ENCODE peak calls at places on chromosomes 13 and 19, in nine cellular contexts. One of them, this sample, is unnamed.

GRCh38 chr19:41327499-41328156 is 17.7 kb downstream of the CCDC97 start:
- DNase-seq in fibroblast of villous mesenchyme: no peak
- DNase-seq in tibial artery: peak
- DNase-seq in lower leg skin: peak
- DNase-seq in HepG2: no peak
- DNase-seq in WERI-Rb-1: no peak
- DNase-seq in ascending aorta: peak
- DNase-seq in Panc1: no peak
- DNase-seq in gastrocnemius medialis: peak
- DNase-seq in this sample: no peak

GRCh38 chr19:31316201-31316951 is 32.9 kb downstream of the TSHZ3 start:
- DNase-seq in tibial artery: peak
- DNase-seq in gastrocnemius medialis: peak
- DNase-seq in Panc1: no peak
- DNase-seq in HepG2: no peak
- DNase-seq in WERI-Rb-1: no peak
- DNase-seq in ascending aorta: peak
- DNase-seq in fibroblast of villous mesenchyme: peak
- DNase-seq in lower leg skin: peak
- DNase-seq in this sample: peak

GRCh38 chr19:20367811-20368294 is 197.7 kb downstream of the ZNF737 start:
- DNase-seq in lower leg skin: no peak
- DNase-seq in WERI-Rb-1: peak
- DNase-seq in tibial artery: no peak
- DNase-seq in gastrocnemius medialis: no peak
- DNase-seq in fibroblast of villous mesenchyme: no peak
- DNase-seq in ascending aorta: no peak
- DNase-seq in HepG2: no peak
- DNase-seq in Panc1: no peak
- DNase-seq in this sample: no peak

GRCh38 chr13:94968040-94968756 is 255.9 kb upstream of the SOX21 start:
- DNase-seq in fibroblast of villous mesenchyme: peak
- DNase-seq in gastrocnemius medialis: no peak
- DNase-seq in WERI-Rb-1: peak
- DNase-seq in HepG2: no peak
- DNase-seq in lower leg skin: no peak
- DNase-seq in ascending aorta: no peak
- DNase-seq in tibial artery: no peak
- DNase-seq in Panc1: no peak
- DNase-seq in this sample: no peak

GRCh38 chr13:107743983-107744382 is 471.4 kb downstream of the LIG4 start:
- DNase-seq in Panc1: no peak
- DNase-seq in WERI-Rb-1: peak
- DNase-seq in fibroblast of villous mesenchyme: peak
- DNase-seq in lower leg skin: no peak
- DNase-seq in ascending aorta: no peak
- DNase-seq in gastrocnemius medialis: no peak
- DNase-seq in HepG2: no peak
- DNase-seq in tibial artery: no peak
- DNase-seq in this sample: peak

GRCh38 chr13:47598340-47598911 is 402.6 kb downstream of the SUCLA2 start:
- DNase-seq in fibroblast of villous mesenchyme: peak
- DNase-seq in lower leg skin: no peak
- DNase-seq in ascending aorta: no peak
- DNase-seq in WERI-Rb-1: no peak
- DNase-seq in tibial artery: no peak
- DNase-seq in gastrocnemius medialis: no peak
- DNase-seq in HepG2: no peak
- DNase-seq in Panc1: no peak
- DNase-seq in this sample: peak

GRCh38 chr19:47497821-47498520 is 14.0 kb upstream of the KPTN start:
- DNase-seq in gastrocnemius medialis: no peak
- DNase-seq in tibial artery: no peak
- DNase-seq in fibroblast of villous mesenchyme: no peak
- DNase-seq in Panc1: no peak
- DNase-seq in lower leg skin: no peak
- DNase-seq in WERI-Rb-1: no peak
- DNase-seq in ascending aorta: no peak
- DNase-seq in HepG2: no peak
- DNase-seq in this sample: no peak

GRCh38 chr19:33693678-33694077 is 71.9 kb downstream of the CHST8 start:
- DNase-seq in tibial artery: no peak
- DNase-seq in HepG2: no peak
- DNase-seq in WERI-Rb-1: no peak
- DNase-seq in ascending aorta: no peak
- DNase-seq in gastrocnemius medialis: no peak
- DNase-seq in fibroblast of villous mesenchyme: no peak
- DNase-seq in lower leg skin: no peak
- DNase-seq in Panc1: no peak
- DNase-seq in this sample: no peak

GRCh38 chr13:52851153-52851962 is 2.9 kb upstream of the PCDH8 start:
- DNase-seq in fibroblast of villous mesenchyme: peak
- DNase-seq in tibial artery: peak
- DNase-seq in WERI-Rb-1: peak
- DNase-seq in HepG2: peak
- DNase-seq in ascending aorta: no peak
- DNase-seq in lower leg skin: no peak
- DNase-seq in Panc1: no peak
- DNase-seq in gastrocnemius medialis: no peak
- DNase-seq in this sample: peak

GRCh38 chr13:111082240-111082639 is 32.9 kb upstream of the ARHGEF7 start:
- DNase-seq in gastrocnemius medialis: no peak
- DNase-seq in lower leg skin: no peak
- DNase-seq in fibroblast of villous mesenchyme: no peak
- DNase-seq in WERI-Rb-1: no peak
- DNase-seq in Panc1: no peak
- DNase-seq in ascending aorta: no peak
- DNase-seq in tibial artery: no peak
- DNase-seq in HepG2: no peak
- DNase-seq in this sample: no peak

GRCh38 chr13:111074826-111075225 is 40.3 kb upstream of the ARHGEF7 start:
- DNase-seq in ascending aorta: no peak
- DNase-seq in gastrocnemius medialis: no peak
- DNase-seq in tibial artery: no peak
- DNase-seq in lower leg skin: no peak
- DNase-seq in HepG2: no peak
- DNase-seq in WERI-Rb-1: no peak
- DNase-seq in fibroblast of villous mesenchyme: no peak
- DNase-seq in Panc1: no peak
- DNase-seq in this sample: no peak

GRCh38 chr13:111080642-111081041 is 34.5 kb upstream of the ARHGEF7 start:
- DNase-seq in ascending aorta: no peak
- DNase-seq in lower leg skin: no peak
- DNase-seq in WERI-Rb-1: no peak
- DNase-seq in gastrocnemius medialis: no peak
- DNase-seq in fibroblast of villous mesenchyme: no peak
- DNase-seq in Panc1: no peak
- DNase-seq in HepG2: no peak
- DNase-seq in tibial artery: no peak
- DNase-seq in this sample: no peak

GRCh38 chr13:111079375-111079774 is 35.7 kb upstream of the ARHGEF7 start:
- DNase-seq in fibroblast of villous mesenchyme: no peak
- DNase-seq in lower leg skin: no peak
- DNase-seq in HepG2: no peak
- DNase-seq in WERI-Rb-1: no peak
- DNase-seq in gastrocnemius medialis: no peak
- DNase-seq in Panc1: no peak
- DNase-seq in tibial artery: no peak
- DNase-seq in ascending aorta: no peak
- DNase-seq in this sample: no peak

DNA sequence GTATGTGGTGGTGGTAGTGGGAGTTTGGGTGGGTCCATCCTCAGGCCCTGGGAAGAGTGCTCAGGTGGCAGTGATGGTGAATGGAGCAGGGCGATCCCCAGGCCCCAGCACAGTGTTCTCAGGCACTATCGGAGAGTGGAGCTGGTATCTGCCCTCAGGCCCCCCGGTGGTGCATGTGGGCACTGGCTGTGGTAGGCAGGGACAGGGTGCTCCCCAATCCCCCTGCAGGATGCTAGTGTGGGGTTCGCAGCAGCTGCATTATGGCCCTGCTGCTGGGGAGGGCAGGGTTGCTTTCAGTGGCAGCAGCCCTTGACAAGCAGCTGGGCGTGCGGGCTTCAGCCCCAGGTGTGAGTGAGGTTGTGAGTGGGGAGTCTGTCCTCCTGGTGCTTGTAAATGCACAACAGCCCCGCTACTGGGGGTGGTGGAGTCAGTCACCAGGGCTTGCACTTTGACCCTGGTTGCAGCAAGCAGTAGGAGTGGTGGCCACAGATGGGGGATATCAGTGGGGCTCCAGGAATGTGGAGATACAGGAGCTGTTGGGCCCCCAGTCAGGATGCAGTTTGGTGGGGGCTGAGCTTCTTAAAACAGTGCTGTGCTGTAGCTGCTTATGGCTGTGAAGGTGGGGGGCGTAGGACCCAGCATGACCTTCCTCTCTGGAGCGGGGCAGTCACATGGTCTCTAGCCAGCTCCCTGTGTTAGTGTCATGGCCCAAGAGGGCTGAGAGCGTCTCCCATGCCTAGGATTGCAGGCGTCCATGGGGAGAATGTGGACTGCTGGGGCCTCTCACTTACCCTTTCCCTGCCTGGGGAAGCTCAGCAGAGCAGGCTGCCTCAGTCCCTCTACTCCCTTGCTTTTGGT is 38.7 kb upstream of the ARHGEF7 start:
- DNase-seq in lower leg skin: no peak
- DNase-seq in tibial artery: no peak
- DNase-seq in HepG2: no peak
- DNase-seq in gastrocnemius medialis: no peak
- DNase-seq in WERI-Rb-1: no peak
- DNase-seq in ascending aorta: no peak
- DNase-seq in fibroblast of villous mesenchyme: no peak
- DNase-seq in Panc1: no peak
- DNase-seq in this sample: no peak
- TF ChIP-seq CTCF in lower leg skin: no peak
- TF ChIP-seq CTCF in tibial artery: no peak
- TF ChIP-seq CTCF in HepG2: peak
- TF ChIP-seq CTCF in gastrocnemius medialis: no peak
- TF ChIP-seq CTCF in WERI-Rb-1: no peak
- TF ChIP-seq CTCF in ascending aorta: no peak
- TF ChIP-seq CTCF in fibroblast of villous mesenchyme: no peak
- TF ChIP-seq CTCF in Panc1: no peak
- TF ChIP-seq CTCF in this sample: no peak

DNA sequence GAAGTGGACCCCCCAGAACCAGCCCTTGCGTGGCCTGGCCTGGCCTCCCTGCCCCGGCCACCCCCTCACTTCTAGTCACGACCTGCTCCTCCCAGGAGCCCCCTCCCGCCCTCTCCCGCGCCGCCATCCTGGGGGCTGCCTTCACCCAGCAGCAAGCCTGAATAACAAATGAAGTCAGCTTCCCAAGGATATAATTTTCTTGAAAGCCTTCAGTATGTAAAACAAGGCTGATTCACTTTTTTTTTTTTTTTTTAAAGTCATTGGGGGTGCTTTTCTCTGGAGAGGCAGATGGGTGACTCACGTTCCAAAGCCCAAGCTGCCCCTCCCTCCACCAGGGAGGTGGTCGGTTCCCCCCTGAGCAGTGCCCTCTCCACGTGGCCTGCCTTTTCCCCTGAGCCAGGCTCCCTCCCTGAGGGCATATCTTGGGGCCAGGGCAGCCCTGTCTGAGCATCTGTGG is 144.2 kb downstream of the KDM4B start:
- DNase-seq in ascending aorta: no peak
- DNase-seq in fibroblast of villous mesenchyme: peak
- DNase-seq in WERI-Rb-1: no peak
- DNase-seq in gastrocnemius medialis: no peak
- DNase-seq in HepG2: no peak
- DNase-seq in lower leg skin: no peak
- DNase-seq in tibial artery: no peak
- DNase-seq in Panc1: no peak
- DNase-seq in this sample: no peak
- H3K4me3 ChIP-seq in ascending aorta: no peak
- H3K4me3 ChIP-seq in fibroblast of villous mesenchyme: no peak
- H3K4me3 ChIP-seq in WERI-Rb-1: no peak
- H3K4me3 ChIP-seq in gastrocnemius medialis: no peak
- H3K4me3 ChIP-seq in HepG2: no peak
- H3K4me3 ChIP-seq in lower leg skin: no peak
- H3K4me3 ChIP-seq in tibial artery: no peak
- H3K4me3 ChIP-seq in Panc1: no peak
- H3K4me3 ChIP-seq in this sample: no peak

DNA sequence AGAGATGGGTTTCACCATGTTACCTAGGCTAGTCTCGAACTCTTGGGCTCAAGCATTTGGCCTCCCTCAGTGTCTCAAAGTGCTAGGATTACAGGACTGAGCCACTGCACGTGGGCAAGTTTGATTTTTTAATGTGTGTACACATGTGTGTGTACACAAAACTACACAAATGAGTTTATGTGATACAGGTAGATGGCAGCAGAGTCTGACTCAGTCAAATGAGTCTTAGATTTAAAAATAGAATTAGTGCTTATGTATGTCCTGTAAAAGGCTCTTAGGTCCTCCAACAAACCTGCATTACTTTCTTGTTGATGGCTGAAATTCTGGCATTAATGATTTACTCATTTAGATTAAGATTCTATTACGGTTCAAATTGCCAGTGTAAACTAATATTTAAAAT is 293.7 kb downstream of the PCDH17 start:
- DNase-seq in fibroblast of villous mesenchyme: no peak
- DNase-seq in gastrocnemius medialis: no peak
- DNase-seq in lower leg skin: no peak
- DNase-seq in Panc1: no peak
- DNase-seq in WERI-Rb-1: no peak
- DNase-seq in tibial artery: no peak
- DNase-seq in ascending aorta: no peak
- DNase-seq in HepG2: no peak
- DNase-seq in this sample: no peak
- TF ChIP-seq CTCF in fibroblast of villous mesenchyme: no peak
- TF ChIP-seq CTCF in gastrocnemius medialis: no peak
- TF ChIP-seq CTCF in lower leg skin: no peak
- TF ChIP-seq CTCF in Panc1: no peak
- TF ChIP-seq CTCF in WERI-Rb-1: no peak
- TF ChIP-seq CTCF in tibial artery: no peak
- TF ChIP-seq CTCF in ascending aorta: no peak
- TF ChIP-seq CTCF in HepG2: no peak
- TF ChIP-seq CTCF in this sample: no peak

DNA sequence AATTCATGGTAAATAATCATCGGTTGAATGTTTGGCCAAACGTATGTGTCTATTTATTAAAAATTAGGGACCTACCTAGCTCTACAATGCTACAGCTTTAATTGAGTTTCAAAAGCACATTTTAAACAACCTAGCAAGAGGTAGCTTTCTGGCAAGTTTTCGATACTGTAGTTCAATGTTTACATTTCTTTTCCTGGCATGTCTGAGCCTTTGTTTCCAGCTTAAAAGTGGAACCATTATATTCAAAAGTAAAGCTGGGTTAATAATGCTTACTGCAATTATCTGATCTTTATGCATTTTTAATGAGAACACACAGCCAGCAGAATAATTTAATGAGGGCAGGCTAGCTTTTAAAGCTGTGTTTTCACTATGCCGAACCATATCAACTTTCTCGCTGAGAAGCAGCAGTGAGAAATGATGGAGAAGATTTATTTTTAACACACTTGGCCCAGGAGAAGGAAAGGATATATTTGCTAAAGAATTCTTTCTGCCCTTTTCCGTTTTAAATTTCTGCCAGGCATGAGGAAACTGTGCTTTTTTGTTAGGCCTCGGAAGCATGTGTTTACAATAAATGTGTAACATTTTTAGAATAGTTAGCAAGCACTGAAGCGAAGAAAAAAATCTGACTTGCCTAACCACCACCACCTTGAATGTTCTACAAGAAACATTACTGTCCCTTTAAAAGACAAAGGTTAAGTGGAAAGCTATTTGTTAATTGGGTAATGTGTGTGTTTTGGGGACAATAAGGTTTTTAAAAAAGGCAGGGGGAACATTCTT is 989 bp downstream of the MBNL2 start:
- DNase-seq in fibroblast of villous mesenchyme: no peak
- DNase-seq in tibial artery: no peak
- DNase-seq in lower leg skin: no peak
- DNase-seq in Panc1: no peak
- DNase-seq in gastrocnemius medialis: no peak
- DNase-seq in WERI-Rb-1: no peak
- DNase-seq in HepG2: no peak
- DNase-seq in ascending aorta: no peak
- DNase-seq in this sample: peak
- H3K4me3 ChIP-seq in fibroblast of villous mesenchyme: peak
- H3K4me3 ChIP-seq in tibial artery: peak
- H3K4me3 ChIP-seq in lower leg skin: peak
- H3K4me3 ChIP-seq in Panc1: peak
- H3K4me3 ChIP-seq in gastrocnemius medialis: peak
- H3K4me3 ChIP-seq in WERI-Rb-1: peak
- H3K4me3 ChIP-seq in HepG2: peak
- H3K4me3 ChIP-seq in ascending aorta: peak
- H3K4me3 ChIP-seq in this sample: peak